ENCODE peak calls at places on chromosomes 5 and 9, in six cellular contexts. U, M, N, F, T and I are unnamed samples.

GRCh38 chr5:167634432-167634831 is 657.0 kb upstream of the WWC1 start:
- DNase-seq in U (no peak), M (no peak), N (no peak), F (no peak), T (no peak), I (no peak)

GRCh38 chr5:125478599-125478998 is 732.2 kb upstream of the ZNF608 start:
- DNase-seq in U (no peak), M (no peak), N (no peak), F (no peak), T (no peak), I (no peak)

GRCh38 chr5:11302663-11303062 is 541.6 kb upstream of the DAP start:
- DNase-seq in U (no peak), M (no peak), N (no peak), F (no peak), T (no peak), I (no peak)

GRCh38 chr5:74127377-74128338 is 501.7 kb downstream of the ARHGEF28 start:
- DNase-seq in U (no peak), M (no peak), N (no peak), F (no peak), T (no peak), I (no peak)

GRCh38 chr9:111937781-111938426 is 41.3 kb downstream of the UGCG start:
- DNase-seq in U (no peak), M (peak; percentile 57), N (no peak), F (no peak), T (no peak), I (no peak)

GRCh38 chr9:34176089-34176488 is 2.8 kb upstream of the UBAP1 start:
- DNase-seq in U (no peak), M (no peak), N (no peak), F (no peak), T (no peak), I (no peak)

GRCh38 chr9:135404451-135405144 is 75.0 kb upstream of the PPP1R26 start:
- DNase-seq in U (no peak), M (no peak), N (no peak), F (no peak), T (no peak), I (no peak)

GRCh38 chr5:161420526-161420925 is 126.0 kb downstream of the GABRB2 start:
- DNase-seq in U (no peak), M (no peak), N (no peak), F (no peak), T (no peak), I (peak; percentile 80)

GRCh38 chr5:41871866-41872265 is 1.6 kb upstream of the OXCT1 start:
- DNase-seq in U (peak; percentile 80), M (no peak), N (peak; percentile 40), F (no peak), T (no peak), I (peak; percentile 1)

GRCh38 chr5:35087971-35088370 is 40.2 kb upstream of the AGXT2 start:
- DNase-seq in U (no peak), M (no peak), N (no peak), F (no peak), T (peak; percentile 22), I (no peak)

GRCh38 chr5:5421149-5421960 is 1.1 kb upstream of the ICE1 start:
- DNase-seq in U (no peak), M (peak; percentile 45), N (no peak), F (no peak), T (peak; percentile 25), I (no peak)

GRCh38 chr5:68476854-68477253 is 261.3 kb downstream of the PIK3R1 start:
- DNase-seq in U (no peak), M (no peak), N (no peak), F (no peak), T (no peak), I (no peak)

GRCh38 chr5:117473075-117473595 is 898.5 kb upstream of the SEMA6A start:
- DNase-seq in U (no peak), M (no peak), N (no peak), F (no peak), T (no peak), I (no peak)

GRCh38 chr5:139683295-139684271 is 35.4 kb downstream of the CXXC5 start:
- DNase-seq in U (no peak), M (no peak), N (no peak), F (no peak), T (no peak), I (no peak)

GRCh38 chr5:36156124-36156601 is 4.3 kb downstream of the SKP2 start:
- DNase-seq in U (no peak), M (no peak), N (no peak), F (peak; percentile 7), T (no peak), I (no peak)

GRCh38 chr5:139394123-139394653 is 716 bp downstream of the PROB1 start:
- DNase-seq in U (no peak), M (peak; percentile 63), N (no peak), F (peak; percentile 81), T (no peak), I (no peak)

GRCh38 chr5:148730955-148731898 is 76.9 kb upstream of the HTR4 start:
- DNase-seq in U (no peak), M (peak; percentile 69), N (peak; percentile 45), F (peak; percentile 32), T (peak; percentile 42), I (peak; percentile 34)

GRCh38 chr5:4777435-4777834 is 362.7 kb upstream of the ADAMTS16 start:
- DNase-seq in U (no peak), M (no peak), N (no peak), F (no peak), T (no peak), I (no peak)

GRCh38 chr9:614421-614820 is 227.1 kb upstream of the DMRT1 start:
- DNase-seq in U (no peak), M (no peak), N (no peak), F (no peak), T (no peak), I (no peak)

GRCh38 chr5:92962752-92963151 is 618.3 kb downstream of the NR2F1-AS1 start:
- DNase-seq in U (no peak), M (no peak), N (no peak), F (no peak), T (no peak), I (no peak)

GRCh38 chr5:150214289-150214688 is 24.4 kb downstream of the SLC6A7 start:
- DNase-seq in U (peak; percentile 85), M (no peak), N (no peak), F (peak; percentile 64), T (no peak), I (no peak)

GRCh38 chr9:5714501-5715401 is 85.8 kb downstream of the RIC1 start:
- DNase-seq in U (no peak), M (no peak), N (no peak), F (no peak), T (no peak), I (no peak)

GRCh38 chr9:135338546-135338945 is 141.0 kb upstream of the PPP1R26 start:
- DNase-seq in U (peak; percentile 68), M (no peak), N (no peak), F (no peak), T (no peak), I (no peak)

GRCh38 chr5:137933491-137933911 is 44.2 kb downstream of the PKD2L2 start:
- DNase-seq in U (no peak), M (no peak), N (no peak), F (no peak), T (no peak), I (no peak)

GRCh38 chr9:18638448-18639249 is 164.7 kb downstream of the ADAMTSL1 start:
- DNase-seq in U (no peak), M (no peak), N (no peak), F (no peak), T (no peak), I (no peak)

GRCh38 chr5:56649569-56649968 is 165.8 kb upstream of the MAP3K1 start:
- DNase-seq in U (no peak), M (no peak), N (no peak), F (peak; percentile 14), T (no peak), I (no peak)

GRCh38 chr5:42235837-42236236 is 187.4 kb upstream of the GHR start:
- DNase-seq in U (no peak), M (no peak), N (no peak), F (peak; percentile 19), T (no peak), I (no peak)

GRCh38 chr9:90062982-90063381 is 458.2 kb downstream of the GADD45G start:
- DNase-seq in U (no peak), M (no peak), N (no peak), F (no peak), T (no peak), I (no peak)

GRCh38 chr9:88258587-88258986 is 120.3 kb upstream of the SPATA31C2 start:
- DNase-seq in U (no peak), M (no peak), N (peak; percentile 50), F (peak; percentile 18), T (peak; percentile 47), I (no peak)

GRCh38 chr5:91328743-91329142 is 54.4 kb downstream of the ARRDC3 start:
- DNase-seq in U (no peak), M (no peak), N (no peak), F (no peak), T (no peak), I (no peak)
- H3K27ac ChIP-seq in U (no peak overlapping the region), M (no peak overlapping the region), N (no peak overlapping the region), F (no peak overlapping the region), T (no peak overlapping the region), I (no peak overlapping the region)

DNA sequence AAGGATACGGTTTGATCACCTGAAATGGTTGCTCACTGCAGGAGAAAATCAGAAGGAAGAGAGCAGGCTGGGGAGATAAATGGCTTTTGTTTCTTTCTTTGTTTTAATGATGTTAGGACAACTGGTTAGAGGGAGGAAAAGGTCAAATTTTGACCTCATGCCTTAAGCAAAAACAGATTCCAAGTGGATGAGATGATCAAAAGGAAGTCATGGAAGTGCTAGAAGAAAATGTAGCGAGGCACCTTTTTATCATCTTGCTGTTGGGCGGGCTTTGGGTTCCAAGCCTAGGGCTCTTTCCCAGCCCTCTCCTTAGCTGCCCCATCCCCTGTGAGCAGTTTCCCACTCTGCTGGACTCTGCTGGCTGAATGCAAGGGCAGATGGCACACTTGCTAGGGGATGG is 127.9 kb downstream of the ADAMTS2 start:
- DNase-seq in U (no peak), M (no peak), N (no peak), F (no peak), T (no peak), I (no peak)
- H3K27ac ChIP-seq in U (no peak overlapping the region), M (no peak overlapping the region), N (no peak overlapping the region), F (no peak overlapping the region), T (no peak overlapping the region), I (no peak overlapping the region)

DNA sequence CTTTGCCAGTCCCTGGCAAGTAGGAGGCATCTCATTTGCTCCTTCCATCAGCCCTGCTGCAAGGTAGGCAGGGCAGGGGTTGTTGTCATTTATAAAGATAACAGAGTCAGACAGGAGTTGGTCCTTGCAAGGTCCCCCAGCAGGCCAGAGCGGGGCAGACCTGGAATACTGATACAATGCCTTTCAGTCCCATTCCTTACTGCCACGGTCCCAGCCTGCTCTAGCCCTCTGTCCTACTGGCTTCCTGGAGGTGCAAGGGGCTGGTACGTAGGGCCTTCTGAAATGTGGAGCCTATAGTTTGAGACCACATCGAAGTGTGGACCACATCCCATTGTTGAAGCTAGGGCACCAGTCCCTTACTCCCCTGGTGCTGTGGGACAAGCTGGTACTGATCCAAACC is 42.8 kb upstream of the PITX1 start:
- DNase-seq in U (peak; percentile 46), M (no peak), N (no peak), F (no peak), T (no peak), I (no peak)
- H3K27ac ChIP-seq in U (no peak overlapping the region), M (no peak overlapping the region), N (no peak overlapping the region), F (no peak overlapping the region), T (no peak overlapping the region), I (no peak overlapping the region)

DNA sequence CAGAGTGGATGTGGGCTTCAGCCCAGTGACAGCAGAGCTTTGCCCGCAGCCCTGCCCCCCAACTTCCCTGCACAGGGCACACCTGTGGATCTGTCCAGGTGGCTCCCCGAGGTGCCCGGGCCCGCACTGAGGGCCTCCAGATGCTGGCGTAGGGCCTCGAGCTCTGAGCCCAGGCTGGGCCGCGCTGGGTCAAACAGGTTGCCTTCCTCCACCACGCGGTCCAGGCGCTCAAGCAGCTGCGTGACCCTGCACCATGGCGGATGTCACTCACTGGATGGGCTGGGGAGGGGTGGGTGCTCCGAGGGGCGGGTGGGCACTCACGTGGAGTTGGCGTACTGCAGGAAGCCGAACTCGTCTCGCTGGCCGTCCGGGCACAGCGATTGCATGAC is 5.4 kb downstream of the ABCA2 start:
- DNase-seq in U (no peak), M (no peak), N (no peak), F (no peak), T (no peak), I (no peak)
- H3K27ac ChIP-seq in U (peak overlapping the region; percentile 22), M (no peak overlapping the region), N (no peak overlapping the region), F (no peak overlapping the region), T (no peak overlapping the region), I (peak overlapping the region; percentile 99)